ENCODE peak calls at places on chromosomes 3 and 15, in nine cellular contexts. B is RCC 7860; J is C1 segment of cervical spinal cord; F is AG20443; O is CD8-positive, alpha-beta memory T cell; X is GM12865; L is posterior vena cava; Z is left cardiac atrium; K is omental fat pad. M is an unnamed sample.

GRCh38 chr3:29514170-29514569 is 233.3 kb downstream of the RBMS3 start:
- DNase-seq in B (no peak), J (no peak), F (no peak), O (no peak), X (no peak), L (no peak), Z (no peak), K (no peak), M (no peak)

GRCh38 chr3:98971183-98971681 is 69.7 kb upstream of the DCBLD2 start:
- DNase-seq in B (peak), J (no peak), F (peak), O (no peak), X (no peak), L (no peak), Z (no peak), K (no peak), M (no peak)

GRCh38 chr3:105836533-105836932 is 32.3 kb downstream of the CBLB start:
- DNase-seq in B (no peak), J (peak), F (peak), O (no peak), X (peak), L (no peak), Z (no peak), K (no peak), M (peak)

GRCh38 chr15:25186906-25187645 is 232.3 kb downstream of the SNRPN start:
- DNase-seq in B (no peak), J (no peak), F (no peak), O (no peak), X (no peak), L (peak), Z (peak), K (no peak), M (no peak)

GRCh38 chr3:86990171-86990733 is 697 bp downstream of the VGLL3 start:
- DNase-seq in B (no peak), J (no peak), F (peak), O (no peak), X (no peak), L (no peak), Z (peak), K (no peak), M (peak)

GRCh38 chr15:39515765-39516164 is 65.1 kb upstream of the THBS1 start:
- DNase-seq in B (no peak), J (no peak), F (no peak), O (no peak), X (no peak), L (no peak), Z (no peak), K (no peak), M (no peak)

GRCh38 chr3:22732641-22733040 is 470.5 kb upstream of the UBE2E2 start:
- DNase-seq in B (no peak), J (no peak), F (no peak), O (no peak), X (no peak), L (no peak), Z (no peak), K (no peak), M (no peak)

GRCh38 chr15:65212097-65212496 is 824 bp upstream of the CILP start:
- DNase-seq in B (no peak), J (no peak), F (no peak), O (no peak), X (peak), L (no peak), Z (no peak), K (no peak), M (peak)

GRCh38 chr15:53549697-53550315 is 209.7 kb downstream of the WDR72 start:
- DNase-seq in B (no peak), J (no peak), F (no peak), O (no peak), X (no peak), L (no peak), Z (no peak), K (no peak), M (no peak)

GRCh38 chr3:128274837-128275236 is 121.6 kb downstream of the EEFSEC start:
- DNase-seq in B (no peak), J (no peak), F (peak), O (no peak), X (no peak), L (no peak), Z (no peak), K (no peak), M (no peak)

GRCh38 chr3:65532749-65533148 is 506.0 kb downstream of the MAGI1 start:
- DNase-seq in B (no peak), J (no peak), F (no peak), O (no peak), X (no peak), L (no peak), Z (no peak), K (no peak), M (no peak)

GRCh38 chr3:30606301-30607031 is at the start of gene TGFBR2:
- DNase-seq in B (peak), J (no peak), F (peak), O (peak), X (peak), L (peak), Z (peak), K (peak), M (peak)

GRCh38 chr15:74964794-74965193 is 8.2 kb upstream of the RPP25 start:
- DNase-seq in B (peak), J (no peak), F (no peak), O (no peak), X (no peak), L (no peak), Z (no peak), K (no peak), M (no peak)